ENCODE peak calls at places on chromosomes 4 and X, in eight cellular contexts. A is fibroblast of the conjunctiva; L is head of caudate nucleus; F is WERI-Rb-1; Q is CD8-positive, alpha-beta memory T cell; J is stimulated activated CD8-positive, alpha-beta memory T cell treated with anti-CD3 and anti-CD28 coated beads, Interleukin-15, amount 100 ng/mL, for 1 hour; Z is fibroblast of gingiva; C is mammary epithelial cell. Y is an unnamed sample.
A peak's percentile ranks its signal among the peaks of the same experiment; 100 is the strongest.

GRCh38 chr4:165016971-165017370 is 14.8 kb upstream of the TRIM60 start:
- DNase-seq in Q (no peak), F (peak; percentile 61), A (no peak), L (no peak), J (no peak), C (no peak), Z (no peak), Y (no peak)

GRCh38 chr4:78652282-78652876 is 100.8 kb downstream of the ANXA3 start:
- DNase-seq in F (no peak), Z (peak; percentile 68), Q (no peak), C (no peak), A (no peak), J (no peak), L (peak; percentile 70), Y (peak; percentile 85)

GRCh38 chrX:17654116-17654515 is 83.2 kb upstream of the SCML1 start:
- DNase-seq in A (no peak), Z (no peak), C (no peak), L (no peak), F (no peak), J (no peak), Q (peak; percentile 17), Y (no peak)

GRCh38 chrX:42615161-42615563 is 162.8 kb downstream of the PPP1R2C start:
- DNase-seq in L (no peak), Z (no peak), J (no peak), C (peak; percentile 36), F (peak; percentile 30), Q (peak; percentile 0), A (no peak), Y (no peak)

GRCh38 chr4:158074851-158075250 is 98.0 kb downstream of the GASK1B start:
- DNase-seq in J (no peak), A (no peak), L (no peak), F (no peak), Q (no peak), Z (no peak), C (no peak), Y (no peak)

GRCh38 chrX:110985470-110985869 is 110.5 kb upstream of the PAK3 start:
- DNase-seq in Z (no peak), C (peak; percentile 37), L (no peak), A (no peak), Q (no peak), F (no peak), J (no peak), Y (no peak)

GRCh38 chrX:110389570-110389969 is 30.9 kb downstream of the RTL9 start:
- DNase-seq in L (no peak), A (no peak), F (no peak), C (no peak), J (no peak), Z (no peak), Q (no peak), Y (no peak)

GRCh38 chrX:19673334-19674040 is 158.2 kb upstream of the MAP3K15 start:
- DNase-seq in A (peak; percentile 90), Z (peak; percentile 91), J (no peak), L (peak; percentile 10), C (peak; percentile 80), F (no peak), Q (no peak), Y (peak; percentile 92)

GRCh38 chrX:22433292-22434070 is 160.8 kb downstream of the CBLL2 start:
- DNase-seq in Q (no peak), L (no peak), A (no peak), F (no peak), Z (no peak), J (no peak), C (no peak), Y (no peak)

GRCh38 chr4:47863486-47863885 is 25.6 kb upstream of the CORIN start:
- DNase-seq in Z (no peak), Q (no peak), L (no peak), J (no peak), F (no peak), C (no peak), A (no peak), Y (no peak)

GRCh38 chr4:140049024-140049923 is 104.7 kb downstream of the MAML3 start:
- DNase-seq in C (peak; percentile 50), Q (peak; percentile 69), L (peak; percentile 45), Z (peak; percentile 38), A (no peak), F (peak; percentile 95), J (no peak), Y (no peak)

GRCh38 chr4:179465131-179465797 is 2023.0 kb upstream of the AGA start:
- DNase-seq in C (no peak), F (no peak), J (no peak), Q (no peak), Z (no peak), L (no peak), A (no peak), Y (peak; percentile 27)

GRCh38 chr4:153089781-153090180 is 114.5 kb upstream of the TRIM2 start:
- DNase-seq in Q (no peak), F (no peak), J (no peak), C (no peak), A (no peak), Z (no peak), L (peak; percentile 42), Y (no peak)

GRCh38 chr4:77001907-77002306 is 52.4 kb downstream of the SEPTIN11 start:
- DNase-seq in Q (no peak), A (no peak), Z (peak; percentile 37), C (peak; percentile 56), J (no peak), F (no peak), L (no peak), Y (peak; percentile 70)

GRCh38 chrX:63889001-63889400 is 104.0 kb upstream of the ARHGEF9 start:
- DNase-seq in Q (no peak), L (no peak), C (peak; percentile 61), A (no peak), Z (peak; percentile 7), F (no peak), J (no peak), Y (no peak)

GRCh38 chr4:110160616-110161015 is 37.8 kb downstream of the ELOVL6 start:
- DNase-seq in L (no peak), F (no peak), C (no peak), Q (no peak), A (no peak), J (no peak), Z (no peak), Y (no peak)

GRCh38 chrX:149830192-149830873 is 48.6 kb downstream of the MAGEA9 start:
- DNase-seq in C (peak; percentile 42), F (no peak), Z (peak; percentile 2), J (no peak), A (no peak), Q (peak; percentile 23), L (no peak), Y (no peak)

GRCh38 chrX:12950851-12951589 is 23.9 kb upstream of the TMSB4X start:
- DNase-seq in J (no peak), L (no peak), F (peak; percentile 59), Q (peak; percentile 73), A (no peak), C (no peak), Z (no peak), Y (no peak)

GRCh38 chr4:152009046-152009445 is 248.2 kb upstream of the GATB start:
- DNase-seq in A (no peak), C (no peak), F (no peak), J (no peak), Q (no peak), Z (no peak), L (no peak), Y (no peak)

GRCh38 chr4:24372341-24372740 is 212.0 kb downstream of the DHX15 start:
- DNase-seq in J (no peak), L (no peak), A (no peak), F (no peak), C (no peak), Z (no peak), Q (no peak), Y (no peak)

Y was measured in astrocyte of the cerebellum.